ENCODE peak calls at places on chromosome 4, in seven cellular contexts. One of them, this sample, is unnamed.

GRCh38 chr4:101292901-101293300 is 54.4 kb downstream of the PPP3CA start:
- DNase-seq in GM23248: peak
- DNase-seq in mammary epithelial cell: no peak
- DNase-seq in neural progenitor cell: no peak
- DNase-seq in kidney: no peak
- DNase-seq in IMR-90: peak
- DNase-seq in SK-N-SH: no peak
- DNase-seq in this sample: peak

GRCh38 chr4:130125468-130125867 is 1029.5 kb downstream of the C4orf33 start:
- DNase-seq in IMR-90: no peak
- DNase-seq in neural progenitor cell: no peak
- DNase-seq in SK-N-SH: no peak
- DNase-seq in GM23248: no peak
- DNase-seq in mammary epithelial cell: no peak
- DNase-seq in kidney: no peak
- DNase-seq in this sample: no peak

GRCh38 chr4:4386296-4386735 is 586 bp upstream of the NSG1 start:
- DNase-seq in IMR-90: no peak
- DNase-seq in SK-N-SH: peak
- DNase-seq in neural progenitor cell: peak
- DNase-seq in kidney: peak
- DNase-seq in mammary epithelial cell: peak
- DNase-seq in GM23248: no peak
- DNase-seq in this sample: no peak

GRCh38 chr4:46986922-46987638 is 6.3 kb downstream of the GABRA4 start:
- DNase-seq in neural progenitor cell: no peak
- DNase-seq in IMR-90: no peak
- DNase-seq in SK-N-SH: no peak
- DNase-seq in mammary epithelial cell: no peak
- DNase-seq in kidney: no peak
- DNase-seq in GM23248: no peak
- DNase-seq in this sample: no peak

GRCh38 chr4:25889626-25890025 is 24.4 kb upstream of the SMIM20 start:
- DNase-seq in IMR-90: no peak
- DNase-seq in SK-N-SH: no peak
- DNase-seq in GM23248: no peak
- DNase-seq in mammary epithelial cell: no peak
- DNase-seq in neural progenitor cell: no peak
- DNase-seq in kidney: no peak
- DNase-seq in this sample: no peak

GRCh38 chr4:154626793-154627484 is 14.5 kb upstream of the FGG start:
- DNase-seq in IMR-90: peak
- DNase-seq in mammary epithelial cell: peak
- DNase-seq in kidney: peak
- DNase-seq in SK-N-SH: peak
- DNase-seq in GM23248: peak
- DNase-seq in neural progenitor cell: peak
- DNase-seq in this sample: peak

GRCh38 chr4:86496094-86497060 is 97.7 kb upstream of the PTPN13 start:
- DNase-seq in neural progenitor cell: peak
- DNase-seq in SK-N-SH: peak
- DNase-seq in kidney: no peak
- DNase-seq in mammary epithelial cell: peak
- DNase-seq in IMR-90: peak
- DNase-seq in GM23248: peak
- DNase-seq in this sample: no peak

GRCh38 chr4:178322524-178323183 is 880.4 kb upstream of the AGA start:
- DNase-seq in IMR-90: no peak
- DNase-seq in neural progenitor cell: no peak
- DNase-seq in mammary epithelial cell: no peak
- DNase-seq in GM23248: no peak
- DNase-seq in kidney: no peak
- DNase-seq in SK-N-SH: no peak
- DNase-seq in this sample: no peak

GRCh38 chr4:71188951-71189350 is 149.9 kb upstream of the SLC4A4 start:
- DNase-seq in IMR-90: no peak
- DNase-seq in GM23248: no peak
- DNase-seq in neural progenitor cell: no peak
- DNase-seq in mammary epithelial cell: no peak
- DNase-seq in kidney: no peak
- DNase-seq in SK-N-SH: no peak
- DNase-seq in this sample: no peak
- H3K9ac ChIP-seq in IMR-90: peak
- H3K9ac ChIP-seq in GM23248: peak
- H3K9ac ChIP-seq in neural progenitor cell: no peak
- H3K9ac ChIP-seq in mammary epithelial cell: no peak
- H3K9ac ChIP-seq in kidney: no peak
- H3K9ac ChIP-seq in SK-N-SH: no peak
- H3K9ac ChIP-seq in this sample: peak

DNA sequence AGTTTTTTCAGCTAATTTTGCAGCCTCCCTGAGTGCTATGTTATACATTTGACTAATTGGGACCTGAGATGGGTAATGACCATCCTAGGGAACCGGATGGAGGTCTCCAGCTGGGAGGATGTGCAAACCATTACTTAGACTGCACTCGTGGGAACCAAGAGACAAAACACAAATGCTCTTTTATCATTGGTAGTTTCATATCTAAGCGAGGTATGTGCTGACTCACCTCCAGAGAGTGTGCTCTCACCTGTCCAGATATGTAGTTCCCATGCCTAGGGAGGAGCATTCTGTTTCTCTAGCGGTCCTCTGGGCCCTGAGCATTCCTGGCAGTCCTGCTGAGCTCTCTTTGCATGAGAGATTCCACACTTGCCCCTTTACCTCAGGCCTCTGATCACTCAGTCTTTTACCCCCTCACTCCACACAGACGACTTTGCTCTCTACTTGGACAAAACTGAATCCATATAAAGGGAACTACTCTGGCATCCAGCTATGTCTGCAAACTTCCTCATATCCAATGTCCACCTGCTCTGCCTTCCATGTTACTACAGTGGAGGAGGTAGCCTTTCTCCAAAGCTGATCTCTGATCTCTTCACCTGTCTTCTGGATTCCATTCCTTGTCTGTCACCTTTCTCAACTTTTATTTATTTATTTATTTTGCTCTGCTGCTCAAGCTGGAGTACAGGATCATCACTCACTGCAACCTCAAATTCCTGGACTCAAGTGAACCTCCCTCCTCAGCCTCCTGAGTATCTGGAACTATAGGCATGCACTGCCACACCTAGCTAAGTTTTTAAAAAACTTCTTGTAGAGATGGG is 88.4 kb downstream of the LRP2BP start:
- DNase-seq in kidney: no peak
- DNase-seq in mammary epithelial cell: peak
- DNase-seq in GM23248: no peak
- DNase-seq in SK-N-SH: no peak
- DNase-seq in neural progenitor cell: peak
- DNase-seq in IMR-90: peak
- DNase-seq in this sample: peak
- H3K9ac ChIP-seq in kidney: no peak
- H3K9ac ChIP-seq in mammary epithelial cell: peak
- H3K9ac ChIP-seq in GM23248: peak
- H3K9ac ChIP-seq in SK-N-SH: peak
- H3K9ac ChIP-seq in neural progenitor cell: peak
- H3K9ac ChIP-seq in IMR-90: no peak
- H3K9ac ChIP-seq in this sample: peak

GRCh38 chr4:110088670-110089069 is 109.7 kb downstream of the ELOVL6 start:
- DNase-seq in neural progenitor cell: no peak
- DNase-seq in GM23248: peak
- DNase-seq in SK-N-SH: no peak
- DNase-seq in kidney: no peak
- DNase-seq in mammary epithelial cell: peak
- DNase-seq in IMR-90: peak
- DNase-seq in this sample: peak
- H3K9ac ChIP-seq in neural progenitor cell: no peak
- H3K9ac ChIP-seq in GM23248: no peak
- H3K9ac ChIP-seq in SK-N-SH: no peak
- H3K9ac ChIP-seq in kidney: no peak
- H3K9ac ChIP-seq in mammary epithelial cell: no peak
- H3K9ac ChIP-seq in IMR-90: no peak
- H3K9ac ChIP-seq in this sample: no peak

DNA sequence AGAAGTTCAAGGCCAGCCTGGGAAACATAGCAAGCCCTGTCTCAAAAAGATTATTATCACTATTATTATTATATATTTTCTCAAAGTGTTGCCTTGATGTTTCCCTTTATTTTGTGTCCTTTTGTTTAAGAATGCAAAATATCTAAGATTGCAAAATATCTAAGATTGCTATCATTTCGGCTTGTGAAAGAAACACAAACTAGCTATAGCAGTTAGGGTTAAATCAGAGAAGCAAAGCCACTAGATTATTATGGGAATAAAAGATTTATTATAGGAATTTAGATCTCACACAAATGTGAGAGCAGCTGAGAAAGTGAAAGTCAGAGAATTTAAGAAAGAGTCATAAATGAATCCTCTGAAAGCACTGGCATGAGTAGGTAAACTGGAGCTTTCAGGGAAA is 18.0 kb upstream of the TMEM184C start:
- DNase-seq in SK-N-SH: no peak
- DNase-seq in neural progenitor cell: no peak
- DNase-seq in IMR-90: no peak
- DNase-seq in GM23248: peak
- DNase-seq in kidney: no peak
- DNase-seq in mammary epithelial cell: no peak
- DNase-seq in this sample: no peak
- H3K9ac ChIP-seq in SK-N-SH: no peak
- H3K9ac ChIP-seq in neural progenitor cell: no peak
- H3K9ac ChIP-seq in IMR-90: no peak
- H3K9ac ChIP-seq in GM23248: no peak
- H3K9ac ChIP-seq in kidney: no peak
- H3K9ac ChIP-seq in mammary epithelial cell: no peak
- H3K9ac ChIP-seq in this sample: no peak

GRCh38 chr4:10655968-10656367 is 28.6 kb downstream of the CLNK start:
- DNase-seq in mammary epithelial cell: peak
- DNase-seq in SK-N-SH: no peak
- DNase-seq in IMR-90: peak
- DNase-seq in neural progenitor cell: no peak
- DNase-seq in kidney: no peak
- DNase-seq in GM23248: peak
- DNase-seq in this sample: peak
- H3K9ac ChIP-seq in mammary epithelial cell: no peak
- H3K9ac ChIP-seq in SK-N-SH: no peak
- H3K9ac ChIP-seq in IMR-90: no peak
- H3K9ac ChIP-seq in neural progenitor cell: no peak
- H3K9ac ChIP-seq in kidney: no peak
- H3K9ac ChIP-seq in GM23248: no peak
- H3K9ac ChIP-seq in this sample: no peak

GRCh38 chr4:71520850-71521249 is 182.0 kb downstream of the SLC4A4 start:
- DNase-seq in neural progenitor cell: no peak
- DNase-seq in IMR-90: peak
- DNase-seq in SK-N-SH: no peak
- DNase-seq in mammary epithelial cell: no peak
- DNase-seq in kidney: no peak
- DNase-seq in GM23248: no peak
- DNase-seq in this sample: peak
- H3K9ac ChIP-seq in neural progenitor cell: no peak
- H3K9ac ChIP-seq in IMR-90: no peak
- H3K9ac ChIP-seq in SK-N-SH: no peak
- H3K9ac ChIP-seq in mammary epithelial cell: no peak
- H3K9ac ChIP-seq in kidney: no peak
- H3K9ac ChIP-seq in GM23248: no peak
- H3K9ac ChIP-seq in this sample: no peak

GRCh38 chr4:187127456-187127855 is 403.8 kb upstream of the FAT1 start:
- DNase-seq in neural progenitor cell: no peak
- DNase-seq in SK-N-SH: no peak
- DNase-seq in mammary epithelial cell: peak
- DNase-seq in IMR-90: no peak
- DNase-seq in kidney: no peak
- DNase-seq in GM23248: no peak
- DNase-seq in this sample: no peak

GRCh38 chr4:187128971-187129370 is 405.3 kb upstream of the FAT1 start:
- DNase-seq in IMR-90: peak
- DNase-seq in neural progenitor cell: no peak
- DNase-seq in SK-N-SH: no peak
- DNase-seq in mammary epithelial cell: peak
- DNase-seq in GM23248: peak
- DNase-seq in kidney: no peak
- DNase-seq in this sample: peak

GRCh38 chr4:187124311-187124710 is 400.7 kb upstream of the FAT1 start:
- DNase-seq in kidney: no peak
- DNase-seq in neural progenitor cell: peak
- DNase-seq in mammary epithelial cell: no peak
- DNase-seq in IMR-90: no peak
- DNase-seq in SK-N-SH: peak
- DNase-seq in GM23248: no peak
- DNase-seq in this sample: no peak

GRCh38 chr4:187125062-187125461 is 401.4 kb upstream of the FAT1 start:
- DNase-seq in SK-N-SH: no peak
- DNase-seq in mammary epithelial cell: no peak
- DNase-seq in kidney: no peak
- DNase-seq in neural progenitor cell: no peak
- DNase-seq in IMR-90: no peak
- DNase-seq in GM23248: no peak
- DNase-seq in this sample: no peak

DNA sequence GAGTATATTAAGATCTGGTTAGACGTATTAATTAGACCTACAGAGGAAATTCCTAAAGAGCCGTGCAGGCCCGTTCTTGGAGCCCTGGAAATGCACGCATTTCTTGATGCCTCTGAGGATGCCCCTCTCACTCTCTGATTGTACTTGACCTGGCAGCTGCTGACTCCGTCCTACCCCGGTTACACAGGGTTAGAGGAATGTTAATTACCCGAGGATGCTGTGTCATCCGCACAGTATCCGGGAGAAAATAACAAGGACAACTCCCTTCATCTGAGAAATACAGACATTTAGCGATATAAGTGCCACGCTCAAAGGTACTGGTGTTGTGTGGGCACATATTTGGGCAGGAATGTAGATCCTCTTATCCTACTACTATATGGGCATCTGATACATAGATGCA is 404.6 kb upstream of the FAT1 start:
- DNase-seq in mammary epithelial cell: peak
- DNase-seq in SK-N-SH: no peak
- DNase-seq in GM23248: peak
- DNase-seq in kidney: no peak
- DNase-seq in neural progenitor cell: no peak
- DNase-seq in IMR-90: peak
- DNase-seq in this sample: peak
- H3K9ac ChIP-seq in mammary epithelial cell: peak
- H3K9ac ChIP-seq in SK-N-SH: no peak
- H3K9ac ChIP-seq in GM23248: peak
- H3K9ac ChIP-seq in kidney: no peak
- H3K9ac ChIP-seq in neural progenitor cell: no peak
- H3K9ac ChIP-seq in IMR-90: no peak
- H3K9ac ChIP-seq in this sample: peak

GRCh38 chr4:137129471-137130244 is 402.6 kb downstream of the PCDH18 start:
- DNase-seq in SK-N-SH: no peak
- DNase-seq in neural progenitor cell: no peak
- DNase-seq in GM23248: peak
- DNase-seq in IMR-90: peak
- DNase-seq in mammary epithelial cell: no peak
- DNase-seq in kidney: no peak
- DNase-seq in this sample: peak

DNA sequence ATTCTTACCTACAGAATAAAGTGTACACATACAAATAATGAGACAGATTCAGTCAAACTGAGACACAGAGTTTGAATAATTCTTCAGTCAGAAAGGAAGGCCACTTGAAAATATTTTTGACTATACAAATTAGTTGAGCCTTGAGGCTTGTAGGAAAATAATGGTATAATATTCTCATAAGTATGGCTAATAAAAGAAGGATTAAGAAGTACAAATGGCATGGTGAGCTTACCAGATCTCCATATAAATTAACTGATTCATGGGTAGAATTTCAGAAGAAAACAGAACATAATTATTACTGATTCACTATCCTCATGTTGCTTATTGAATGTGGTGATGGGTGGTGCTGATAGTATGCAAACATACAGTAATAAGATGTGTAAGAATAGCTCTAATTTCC is 401.1 kb downstream of the PCDH18 start:
- DNase-seq in neural progenitor cell: no peak
- DNase-seq in IMR-90: no peak
- DNase-seq in kidney: no peak
- DNase-seq in GM23248: no peak
- DNase-seq in mammary epithelial cell: no peak
- DNase-seq in SK-N-SH: no peak
- DNase-seq in this sample: no peak
- H3K9ac ChIP-seq in neural progenitor cell: no peak
- H3K9ac ChIP-seq in IMR-90: no peak
- H3K9ac ChIP-seq in kidney: no peak
- H3K9ac ChIP-seq in GM23248: no peak
- H3K9ac ChIP-seq in mammary epithelial cell: no peak
- H3K9ac ChIP-seq in SK-N-SH: no peak
- H3K9ac ChIP-seq in this sample: no peak